ENCODE peak calls at places on chromosomes 16 and 17, in five cellular contexts. W is ovary, O is transverse colon, E is IMR-90, J is sigmoid colon. N is an unnamed sample. For H3K4me1, the result is how much of the 10 kb centered on the place peaks cover.

GRCh38 chr17:63826468-63827001 is 696 bp upstream of the PSMC5 start:
- DNase-seq in W (no peak), O (peak), E (peak), J (no peak), N (no peak)

GRCh38 chr17:68182016-68182315 is 65.9 kb upstream of the AMZ2 start:
- DNase-seq in W (no peak), O (no peak), E (no peak), J (no peak), N (no peak)

GRCh38 chr17:4597975-4598374 is 13.6 kb downstream of the SMTNL2 start:
- DNase-seq in W (no peak), O (no peak), E (no peak), J (no peak), N (no peak)

GRCh38 chr16:3945751-3946603 is 65.5 kb upstream of the CREBBP start:
- DNase-seq in W (peak), O (peak), E (peak), J (no peak), N (no peak)

GRCh38 chr16:4115209-4115940 is 867 bp downstream of the ADCY9 start:
- DNase-seq in W (peak), O (peak), E (peak), J (peak), N (peak)

GRCh38 chr17:81667754-81668153 is 1.2 kb downstream of the CCDC137 start:
- DNase-seq in W (no peak), O (no peak), E (no peak), J (no peak), N (no peak)

GRCh38 chr17:74240637-74241036 is 27.3 kb downstream of the TTYH2 start:
- DNase-seq in W (peak), O (no peak), E (no peak), J (no peak), N (no peak)

GRCh38 chr17:8836821-8837426 is 30.6 kb downstream of the PIK3R6 start:
- DNase-seq in W (no peak), O (no peak), E (no peak), J (peak), N (no peak)

GRCh38 chr17:33438136-33438535 is 145.0 kb upstream of the ASIC2 start:
- DNase-seq in W (no peak), O (no peak), E (no peak), J (no peak), N (no peak)

GRCh38 chr16:10103096-10103495 is 79.1 kb downstream of the GRIN2A start:
- DNase-seq in W (no peak), O (no peak), E (no peak), J (no peak), N (no peak)

GRCh38 chr16:3934491-3935185 is 54.1 kb upstream of the CREBBP start:
- DNase-seq in W (no peak), O (no peak), E (no peak), J (peak), N (no peak)

GRCh38 chr17:58153046-58153445 is 4.9 kb downstream of the OR4D1 start:
- DNase-seq in W (no peak), O (peak), E (no peak), J (no peak), N (no peak)

GRCh38 chr17:74318391-74318790 is 7.6 kb upstream of the KIF19 start:
- DNase-seq in W (no peak), O (no peak), E (no peak), J (no peak), N (no peak)

GRCh38 chr17:57540596-57540995 is 204.5 kb downstream of the CCDC182 start:
- DNase-seq in W (no peak), O (peak), E (no peak), J (no peak), N (no peak)

GRCh38 chr17:77096570-77097214 is 44.1 kb upstream of the SEC14L1 start:
- DNase-seq in W (no peak), O (no peak), E (peak), J (no peak), N (peak)

GRCh38 chr16:87008664-87009063 is 308.5 kb downstream of the C16orf95 start:
- DNase-seq in W (no peak), O (no peak), E (no peak), J (no peak), N (no peak)

GRCh38 chr16:71929048-71929447 is 33.7 kb downstream of the IST1 start:
- DNase-seq in W (no peak), O (peak), E (peak), J (peak), N (no peak)

GRCh38 chr16:67967956-67968439 is 439 bp downstream of the SLC12A4 start:
- DNase-seq in W (peak), O (peak), E (peak), J (no peak), N (no peak)

GRCh38 chr17:46266656-46267544 is 28.0 kb upstream of the LRRC37A start:
- DNase-seq in W (peak), O (peak), E (peak), J (peak), N (peak)

GRCh38 chr17:76147211-76148014 is 6.4 kb upstream of the FOXJ1 start:
- DNase-seq in W (no peak), O (no peak), E (peak), J (peak), N (no peak)

GRCh38 chr17:62109378-62109902 is 44.4 kb upstream of the MED13 start:
- DNase-seq in W (no peak), O (peak), E (peak), J (no peak), N (no peak)

GRCh38 chr16:49456763-49457162 is 83.2 kb downstream of the C16orf78 start:
- DNase-seq in W (no peak), O (no peak), E (no peak), J (peak), N (no peak)

DNA sequence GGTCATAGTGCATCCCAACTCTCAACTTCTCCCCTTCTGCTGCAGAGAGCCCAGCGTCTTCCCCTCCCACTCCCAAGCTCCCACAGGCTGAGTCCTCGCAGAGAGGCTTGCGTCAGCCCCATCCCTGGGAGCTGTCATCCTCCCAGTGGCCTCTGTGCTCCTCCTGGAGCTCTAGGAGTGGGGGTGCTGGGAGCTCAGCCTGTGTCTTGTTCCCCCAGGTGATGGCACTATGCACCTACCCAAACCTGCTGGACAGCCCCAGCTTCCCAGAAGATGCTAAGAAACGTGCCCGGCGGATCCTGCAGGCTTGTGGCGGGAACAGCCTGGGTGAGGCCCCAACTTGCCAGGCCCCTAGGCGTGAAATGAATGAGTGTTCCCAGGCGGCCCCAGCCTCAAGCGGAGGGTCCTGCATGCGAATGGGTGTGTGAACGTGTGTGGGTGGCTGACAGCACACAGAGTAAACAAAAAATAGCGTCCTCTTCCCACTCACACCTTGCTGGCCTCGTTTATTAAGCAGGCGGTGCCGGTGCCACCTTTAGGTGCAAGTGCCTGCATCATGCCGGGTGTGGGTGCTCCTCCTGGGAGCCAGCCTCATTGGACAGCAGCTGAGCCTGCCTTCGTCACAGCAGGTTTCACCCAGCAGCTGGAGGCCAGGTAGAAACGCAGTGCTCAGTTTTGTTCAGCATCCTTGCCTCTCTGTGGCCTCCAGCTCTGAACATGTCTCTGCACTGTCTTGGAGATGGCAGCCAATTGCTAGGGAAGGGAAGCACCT is 16.5 kb downstream of the GPT2 start:
- DNase-seq in W (no peak), O (no peak), E (no peak), J (no peak), N (no peak)
- TF ChIP-seq CTCF in W (no peak), O (no peak), E (no peak), J (no peak), N (no peak)

DNA sequence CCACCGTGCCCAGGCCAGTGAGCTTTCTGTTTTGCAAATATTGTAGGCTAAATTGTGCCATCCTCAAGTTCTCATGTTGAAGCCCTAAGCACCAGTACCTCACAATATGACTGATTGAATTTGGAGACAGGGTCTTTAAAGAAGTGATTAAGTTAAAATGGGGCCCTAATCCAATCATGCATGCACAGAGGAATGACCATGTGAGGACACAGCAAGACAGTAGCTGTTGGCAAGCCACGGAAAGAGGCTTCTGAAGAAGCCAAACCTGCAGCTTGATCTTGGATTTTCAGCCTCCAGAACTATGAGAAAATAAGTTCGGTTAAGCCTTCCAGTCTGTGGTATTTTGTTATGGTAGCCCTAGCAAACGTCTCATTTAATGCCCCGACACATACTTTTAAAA is 24.9 kb downstream of the TOM1L2 start:
- DNase-seq in W (no peak), O (no peak), E (no peak), J (no peak), N (no peak)
- H3K4me1 ChIP-seq in W (under half), O (under half), E (under half), J (under half), N (half or more)

DNA sequence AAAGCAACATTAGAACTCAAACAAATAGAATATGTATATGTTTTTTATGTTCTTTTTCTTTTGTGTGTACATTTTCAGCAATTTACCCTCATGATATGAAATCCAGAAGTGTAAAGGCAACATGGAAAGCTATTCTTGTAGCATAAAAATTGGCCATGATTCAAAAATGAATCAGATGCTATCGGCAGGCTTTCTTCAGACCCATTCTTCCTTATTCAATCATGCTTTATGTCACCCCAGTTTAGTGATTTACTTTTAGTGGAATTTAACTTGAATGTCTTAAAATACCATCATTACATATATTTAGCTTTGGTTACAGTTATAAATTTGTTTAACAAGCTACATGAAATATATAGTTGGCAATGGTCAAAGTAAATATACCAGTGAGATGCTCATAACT is 21.4 kb upstream of the SMIM36 start:
- DNase-seq in W (no peak), O (no peak), E (no peak), J (no peak), N (no peak)
- TF ChIP-seq POLR2A in W (no peak), O (no peak), E (no peak), J (no peak), N (no peak)

DNA sequence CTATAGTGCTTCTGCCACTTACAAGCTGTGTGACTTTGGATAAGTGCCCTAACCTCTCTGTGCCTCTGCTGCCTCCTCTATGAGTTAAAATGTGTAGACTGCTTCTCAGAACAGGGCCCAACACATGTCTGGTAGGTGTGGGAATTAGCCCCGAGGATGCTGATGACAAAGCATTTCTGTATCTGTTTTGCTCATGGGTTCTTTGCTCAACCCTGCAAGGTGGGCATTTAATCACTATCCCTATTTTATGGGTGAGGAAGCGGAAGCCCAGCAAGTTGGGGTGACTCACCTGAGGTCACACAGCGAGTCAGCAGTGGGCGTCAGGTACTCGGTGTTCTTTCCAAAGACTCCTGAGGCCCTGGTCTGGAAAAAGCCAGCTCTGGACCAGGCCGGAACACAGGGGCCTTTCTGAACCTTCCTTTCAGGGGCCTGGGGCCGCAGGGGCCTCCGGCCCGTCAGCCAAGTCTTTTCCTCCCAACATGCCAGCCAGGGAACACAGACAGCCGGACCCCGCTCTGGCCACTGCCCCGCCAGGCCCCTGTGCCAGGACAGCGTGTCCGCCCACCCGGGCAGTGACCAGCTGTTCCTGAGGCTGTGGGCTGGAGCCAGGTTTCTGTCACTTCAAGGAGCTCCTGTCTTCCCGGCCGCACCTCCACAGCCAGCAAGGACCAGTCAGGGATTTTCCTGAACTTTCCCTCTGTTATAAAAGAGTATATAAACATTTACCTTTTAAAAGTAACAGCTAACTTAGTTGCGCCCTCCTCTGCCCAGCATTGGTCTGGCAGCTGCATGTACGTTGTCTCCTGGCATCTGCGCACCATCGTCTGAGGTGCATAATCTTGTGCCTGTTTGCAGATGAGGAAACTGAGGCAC is 62.5 kb downstream of the SREBF1 start:
- DNase-seq in W (no peak), O (peak), E (peak), J (peak), N (peak)
- TF ChIP-seq CTCF in W (no peak), O (peak), E (peak), J (peak), N (peak)

N was measured in gastrocnemius medialis.